ENCODE peak calls at places on chromosomes 4 and X, in four cellular contexts. S, T, A and V are unnamed samples.

GRCh38 chrX:139823806-139824205 is 109.0 kb downstream of the ATP11C start:
- DNase-seq in S (no peak), T (no peak), A (no peak), V (no peak)

GRCh38 chrX:73215263-73215662 is 612 bp upstream of the NAP1L2 start:
- DNase-seq in S (no peak), T (no peak), A (no peak), V (no peak)

GRCh38 chrX:47358387-47359065 is 11.9 kb upstream of the ZNF157 start:
- DNase-seq in S (no peak), T (no peak), A (no peak), V (no peak)

GRCh38 chrX:38151426-38151825 is 69.2 kb downstream of the SRPX start:
- DNase-seq in S (no peak), T (no peak), A (peak; percentile 10), V (no peak)

GRCh38 chr4:120683902-120684540 is 238.5 kb downstream of the PRDM5 start:
- DNase-seq in S (no peak), T (no peak), A (no peak), V (no peak)

GRCh38 chrX:14922437-14922836 is 49.2 kb downstream of the MOSPD2 start:
- DNase-seq in S (no peak), T (peak; percentile 63), A (peak; percentile 63), V (no peak)

GRCh38 chr4:2432991-2433530 is 14.3 kb downstream of the CFAP99 start:
- DNase-seq in S (no peak), T (no peak), A (no peak), V (peak; percentile 59)

GRCh38 chrX:152895724-152896420 is 2.0 kb upstream of the ZNF185 start:
- DNase-seq in S (peak; percentile 77), T (no peak), A (no peak), V (peak; percentile 50)

GRCh38 chr4:498328-498919 is 532 bp downstream of the ZNF721 start:
- DNase-seq in S (no peak), T (no peak), A (no peak), V (no peak)

GRCh38 chrX:1492421-1493012 is 39.8 kb upstream of the ASMTL start:
- DNase-seq in S (no peak), T (no peak), A (no peak), V (no peak)

GRCh38 chr4:26171953-26172352 is 148.9 kb upstream of the RBPJ start:
- DNase-seq in S (no peak), T (no peak), A (peak; percentile 43), V (no peak)

GRCh38 chr4:20544645-20545044 is 155.6 kb upstream of the PACRGL start:
- DNase-seq in S (no peak), T (no peak), A (peak; percentile 25), V (no peak)

GRCh38 chr4:74174941-74175340 is 17.0 kb downstream of the MTHFD2L start:
- DNase-seq in S (no peak), T (no peak), A (no peak), V (no peak)

GRCh38 chr4:172962564-172963353 is 205.9 kb upstream of the GALNT7 start:
- DNase-seq in S (no peak), T (peak; percentile 93), A (peak; percentile 61), V (no peak)